ENCODE peak calls at places on chromosomes 11 and 22, in four cellular contexts. Y, N, O and G are unnamed samples.

GRCh38 chr11:5910521-5910920 is 17.5 kb downstream of the OR52E5 start:
- DNase-seq in N (no peak), O (no peak), Y (no peak), G (no peak)

GRCh38 chr11:107505667-107506066 is 48.0 kb upstream of the CWF19L2 start:
- DNase-seq in N (no peak), Y (no peak), O (no peak), G (no peak)

GRCh38 chr11:128733440-128734115 is 39.7 kb downstream of the FLI1 start:
- DNase-seq in N (no peak), Y (no peak), O (no peak), G (no peak)

GRCh38 chr22:39316440-39317083 is 2.9 kb downstream of the RPL3 start:
- DNase-seq in Y (no peak), N (peak; percentile 86), O (no peak), G (peak; percentile 56)

GRCh38 chr11:2555891-2556290 is 111.1 kb downstream of the KCNQ1 start:
- DNase-seq in O (no peak), Y (no peak), N (no peak), G (no peak)

GRCh38 chr11:2098691-2099522 is 40.3 kb downstream of the IGF2 start:
- DNase-seq in Y (no peak), O (no peak), N (no peak), G (no peak)

GRCh38 chr22:24028533-24028932 is 17.4 kb downstream of the CABIN1 start:
- DNase-seq in O (no peak), N (no peak), Y (no peak), G (no peak)

GRCh38 chr11:6650980-6651379 is 4.6 kb downstream of the DCHS1 start:
- DNase-seq in N (peak; percentile 58), O (no peak), Y (no peak), G (no peak)

GRCh38 chr11:90364527-90364926 is 141.7 kb upstream of the CHORDC1 start:
- DNase-seq in O (no peak), N (no peak), Y (no peak), G (no peak)

GRCh38 chr11:70335511-70335910 is 62.8 kb upstream of the CTTN start:
- DNase-seq in Y (no peak), N (no peak), O (no peak), G (no peak)

GRCh38 chr11:67230886-67231285 is 35.4 kb upstream of the GRK2 start:
- DNase-seq in O (no peak), Y (no peak), N (no peak), G (no peak)

GRCh38 chr11:94186342-94187203 is 57.9 kb downstream of the PANX1 start:
- DNase-seq in Y (no peak), O (no peak), N (no peak), G (no peak)

GRCh38 chr11:36447947-36448346 is 62.1 kb downstream of the TRAF6 start:
- DNase-seq in Y (no peak), O (no peak), N (peak; percentile 95), G (peak; percentile 48)

GRCh38 chr11:16815047-16815767 is 76.8 kb downstream of the C11orf58 start:
- DNase-seq in Y (no peak), N (no peak), O (peak; percentile 82), G (no peak)

GRCh38 chr11:66188580-66188979 is 79.9 kb upstream of the RAB1B start:
- DNase-seq in Y (no peak), N (peak; percentile 83), O (no peak), G (peak; percentile 62)

GRCh38 chr11:62908468-62909072 is 12.6 kb downstream of the CHRM1 start:
- DNase-seq in O (no peak), N (no peak), Y (no peak), G (no peak)

DNA sequence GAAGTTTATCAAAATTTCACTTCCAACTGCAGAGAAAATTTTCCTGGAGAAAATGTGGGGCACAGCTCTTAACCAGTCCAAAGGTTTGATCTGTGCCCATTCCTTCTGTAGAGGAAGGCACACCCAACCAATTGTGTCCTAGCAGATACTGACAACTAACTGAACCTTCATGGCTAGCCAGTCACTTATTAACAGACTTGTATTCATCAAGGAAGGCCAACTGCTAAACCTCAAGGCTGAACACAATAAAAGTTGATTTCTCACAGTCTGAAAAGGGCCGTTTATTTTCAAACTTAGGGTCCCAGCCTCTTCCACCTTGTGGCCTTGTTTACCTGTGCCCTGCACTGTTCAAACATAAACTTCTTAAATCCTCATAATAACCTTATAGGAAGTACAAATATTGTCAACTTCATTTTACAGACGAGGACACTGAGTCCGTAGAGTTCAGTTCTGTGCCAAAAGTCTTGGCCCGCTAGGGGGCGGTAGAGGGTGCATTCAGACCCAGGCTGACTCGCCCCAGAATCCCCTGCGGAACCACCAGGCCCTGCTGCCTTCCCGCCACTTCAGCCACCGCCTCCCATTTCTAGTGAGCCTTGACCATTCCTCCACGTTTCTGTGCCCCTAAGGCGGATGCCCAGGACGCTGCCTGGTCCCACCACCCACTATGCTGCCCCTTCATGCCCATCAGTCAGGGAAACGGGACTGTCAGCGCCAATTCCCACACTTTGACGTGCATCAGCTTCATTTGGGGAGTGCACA is 19.3 kb downstream of the SYT13 start:
- DNase-seq in N (no peak), Y (no peak), O (no peak), G (no peak)
- TF ChIP-seq CTCF in N (peak; percentile 55), Y (peak; percentile 64), O (no peak), G (no peak)

DNA sequence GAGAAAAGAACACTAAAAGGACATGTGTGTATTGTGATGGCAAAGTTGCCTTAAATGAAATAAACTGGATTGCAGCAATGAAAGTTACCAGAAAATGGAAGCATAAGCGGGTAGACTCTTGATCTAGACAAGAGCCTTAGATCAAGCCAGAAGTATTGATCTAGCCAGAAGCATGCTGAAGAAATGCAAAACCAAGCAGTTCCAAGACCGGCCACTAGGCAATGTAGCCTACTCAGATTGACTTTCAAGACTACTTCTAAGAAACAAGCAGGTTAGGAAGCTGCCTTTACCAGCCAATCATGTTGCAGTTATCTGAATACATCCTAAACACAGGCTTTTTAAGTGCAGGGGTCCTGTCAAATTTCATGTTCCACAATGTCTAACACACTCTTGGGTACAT is 54.6 kb downstream of the KCNA4 start:
- DNase-seq in N (peak; percentile 14), Y (no peak), O (no peak), G (no peak)
- TF ChIP-seq CTCF in N (peak; percentile 40), Y (peak; percentile 59), O (no peak), G (no peak)

GRCh38 chr11:134261626-134262488 is 8.5 kb downstream of the ACAD8 start:
- DNase-seq in N (peak; percentile 65), O (no peak), Y (no peak), G (peak; percentile 48)
- TF ChIP-seq CTCF in N (peak; percentile 92), O (no peak), Y (peak; percentile 55), G (peak; percentile 48)

DNA sequence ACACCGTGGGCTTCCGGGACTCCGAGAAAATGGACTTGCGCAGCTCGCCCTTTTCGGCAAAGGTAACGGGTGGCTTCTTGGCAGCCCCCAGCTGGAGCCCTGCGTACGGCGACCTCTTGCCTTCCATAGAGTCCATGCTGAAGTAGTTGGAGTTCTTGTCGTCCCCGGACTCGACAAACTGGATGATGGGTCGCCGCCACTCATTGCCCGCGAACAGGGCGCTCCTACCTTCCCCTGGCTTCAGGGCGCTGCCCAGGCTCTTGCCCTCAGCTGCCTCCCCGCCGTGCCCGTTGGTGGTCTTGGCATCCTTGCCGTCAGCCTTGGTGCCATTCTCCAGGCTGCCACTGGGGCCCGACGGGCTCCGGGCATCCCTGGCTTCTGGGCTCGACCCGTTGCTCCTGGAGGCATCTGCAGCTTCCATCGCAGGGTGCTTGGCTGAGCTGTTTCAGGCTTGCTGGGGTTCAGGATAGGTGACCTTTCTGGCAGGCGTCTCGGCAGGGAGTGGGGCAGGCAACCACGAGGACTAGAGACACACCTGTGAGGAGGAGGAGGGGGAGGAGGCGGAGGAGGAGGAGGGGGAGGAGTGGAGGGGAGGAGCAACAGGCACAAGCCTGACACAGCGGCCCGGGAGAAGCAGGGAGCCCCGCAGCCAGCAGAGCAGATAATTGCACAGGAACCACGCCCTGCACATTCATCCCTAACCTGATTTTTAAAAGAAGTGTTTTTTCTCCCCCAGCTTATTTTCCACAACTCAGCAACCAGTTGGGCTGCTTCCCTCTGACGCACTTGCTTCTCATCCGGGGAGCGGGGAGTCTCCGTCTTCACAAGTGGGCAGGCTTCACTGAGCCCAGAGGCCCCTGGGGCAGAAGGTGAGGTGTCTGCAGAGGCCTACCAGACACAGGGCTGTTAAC is at the start of gene TRIM29:
- DNase-seq in Y (no peak), N (peak; percentile 76), O (peak; percentile 65), G (peak; percentile 87)
- TF ChIP-seq CTCF in Y (no peak), N (peak; percentile 29), O (no peak), G (peak; percentile 49)

DNA sequence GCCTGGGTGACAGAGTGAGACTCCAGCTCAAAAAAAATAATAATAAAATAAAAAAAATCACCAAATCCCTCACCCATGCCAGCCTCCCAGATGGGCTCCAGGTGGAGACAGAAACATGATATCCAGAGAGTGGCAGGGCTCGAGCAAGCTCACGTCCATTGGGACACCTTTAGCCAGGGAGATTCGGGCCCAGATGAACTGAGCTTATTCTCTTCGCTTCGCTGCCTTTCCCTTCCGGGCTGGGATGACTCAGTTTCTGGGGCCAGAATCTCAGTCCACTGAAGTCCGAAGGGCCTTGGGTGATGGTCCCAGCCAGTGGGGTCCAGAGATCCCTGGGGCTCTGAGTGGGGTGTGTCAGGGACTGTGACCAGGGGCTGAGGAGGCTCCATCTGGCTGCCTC is 23.0 kb upstream of the MYEOV start:
- DNase-seq in N (no peak), O (no peak), Y (no peak), G (no peak)
- TF ChIP-seq CTCF in N (no peak), O (no peak), Y (no peak), G (no peak)